ENCODE peak calls at places on chromosomes 3 and 15, in four cellular contexts. F, I, W and T are unnamed samples.

GRCh38 chr3:37291275-37291700 is 116.9 kb upstream of the LRRFIP2 start:
- DNase-seq in I (no peak), F (no peak), W (no peak), T (no peak)

GRCh38 chr3:64207289-64208086 is 17.8 kb downstream of the PRICKLE2 start:
- DNase-seq in I (no peak), W (no peak), F (no peak), T (no peak)

GRCh38 chr3:62659660-62660059 is 215.6 kb downstream of the CADPS start:
- DNase-seq in F (no peak), W (no peak), I (no peak), T (no peak)

GRCh38 chr3:7950890-7951289 is 550.7 kb upstream of the LMCD1 start:
- DNase-seq in W (no peak), F (no peak), I (no peak), T (no peak)

GRCh38 chr3:49158108-49158709 is 7.9 kb downstream of the CCDC71 start:
- DNase-seq in F (no peak), I (no peak), W (peak), T (peak)

GRCh38 chr3:132343018-132343612 is 25.9 kb downstream of the ACP3 start:
- DNase-seq in I (no peak), W (peak), F (no peak), T (peak)

GRCh38 chr3:123759311-123759710 is 124.8 kb downstream of the MYLK start:
- DNase-seq in W (peak), I (no peak), F (no peak), T (no peak)

GRCh38 chr3:34008191-34008590 is 209.8 kb downstream of the PDCD6IP start:
- DNase-seq in F (no peak), W (no peak), I (no peak), T (no peak)

GRCh38 chr3:126908752-126909275 is 74.1 kb upstream of the PLXNA1 start:
- DNase-seq in I (no peak), F (no peak), W (no peak), T (no peak)

GRCh38 chr15:42137461-42138261 is 18.8 kb downstream of the PLA2G4F start:
- DNase-seq in F (peak), I (no peak), W (peak), T (no peak)

GRCh38 chr15:25408929-25409328 is 29.9 kb downstream of the UBE3A start:
- DNase-seq in I (no peak), W (no peak), F (no peak), T (no peak)

GRCh38 chr15:82597815-82598214 is 49.3 kb downstream of the CPEB1 start:
- DNase-seq in F (no peak), W (no peak), I (no peak), T (no peak)

GRCh38 chr15:94600496-94600895 is 369.1 kb downstream of the MCTP2 start:
- DNase-seq in F (no peak), I (no peak), W (no peak), T (no peak)

GRCh38 chr15:49645937-49646336 is 25.1 kb downstream of the DTWD1 start:
- DNase-seq in W (peak), I (no peak), F (no peak), T (peak)

GRCh38 chr3:58427661-58428361 is 5.8 kb downstream of the PDHB start:
- DNase-seq in I (no peak), W (no peak), F (no peak), T (no peak)

GRCh38 chr3:58425782-58426181 is 7.8 kb downstream of the PDHB start:
- DNase-seq in W (no peak), F (no peak), I (no peak), T (no peak)

GRCh38 chr3:58421004-58421403 is 12.6 kb downstream of the PDHB start:
- DNase-seq in I (no peak), F (no peak), W (no peak), T (no peak)

GRCh38 chr3:58422756-58423324 is 10.8 kb downstream of the PDHB start:
- DNase-seq in F (no peak), W (no peak), I (no peak), T (no peak)

GRCh38 chr3:58424613-58425012 is 9.0 kb downstream of the PDHB start:
- DNase-seq in I (no peak), W (no peak), F (no peak), T (no peak)
- H3K27ac ChIP-seq in I (peak), W (no peak), F (no peak), T (no peak)

GRCh38 chr15:40082195-40082868 is 26.3 kb downstream of the BMF start:
- DNase-seq in W (peak), F (no peak), I (no peak), T (no peak)

GRCh38 chr15:40081691-40082194 is 26.9 kb downstream of the BMF start:
- DNase-seq in I (peak), W (peak), F (peak), T (peak)

GRCh38 chr15:40080104-40080503 is 28.6 kb downstream of the BMF start:
- DNase-seq in F (no peak), W (no peak), I (no peak), T (no peak)

GRCh38 chr15:40080847-40081246 is 27.8 kb downstream of the BMF start:
- DNase-seq in W (no peak), I (no peak), F (no peak), T (no peak)

GRCh38 chr15:40079456-40079855 is 29.2 kb downstream of the BMF start:
- DNase-seq in W (no peak), I (no peak), F (no peak), T (no peak)
- H3K27ac ChIP-seq in W (no peak), I (no peak), F (no peak), T (no peak)

GRCh38 chr3:172513488-172513887 is 9.7 kb downstream of the TNFSF10 start:
- DNase-seq in I (no peak), W (no peak), F (no peak), T (no peak)
- H3K27ac ChIP-seq in I (no peak), W (peak), F (no peak), T (peak)

GRCh38 chr15:63597033-63597790 is at the start of gene FBXL22:
- DNase-seq in F (peak), I (no peak), W (peak), T (peak)

GRCh38 chr15:63597821-63598220 is 634 bp downstream of the FBXL22 start:
- DNase-seq in I (no peak), F (peak), W (no peak), T (no peak)

GRCh38 chr15:63595066-63595465 is 2.1 kb upstream of the FBXL22 start:
- DNase-seq in W (no peak), F (no peak), I (no peak), T (no peak)

GRCh38 chr15:63595688-63596087 is 1.5 kb upstream of the FBXL22 start:
- DNase-seq in I (no peak), F (no peak), W (no peak), T (no peak)

DNA sequence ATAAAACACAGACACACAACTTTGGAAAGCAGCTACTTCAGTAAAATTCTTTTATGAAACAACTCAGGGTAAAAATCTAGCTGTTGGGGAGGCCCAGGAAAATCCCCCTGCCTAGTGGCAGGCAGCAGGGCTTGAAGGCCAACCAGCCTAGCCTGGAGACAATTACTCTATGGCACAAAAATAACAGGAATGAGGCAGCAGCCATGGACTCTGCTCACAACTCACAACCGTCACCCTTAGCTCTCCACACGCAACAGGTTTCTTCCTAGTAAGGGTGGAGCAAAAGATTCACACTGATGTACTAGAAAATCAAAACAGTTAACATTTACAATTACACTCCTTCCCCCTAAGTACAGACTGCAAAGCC is 538 bp upstream of the FBXL22 start:
- DNase-seq in I (no peak), F (no peak), W (no peak), T (no peak)
- H3K27ac ChIP-seq in I (peak), F (peak), W (peak), T (no peak)

GRCh38 chr15:89195836-89196235 is 25.5 kb downstream of the RLBP1 start:
- DNase-seq in I (no peak), W (no peak), F (no peak), T (no peak)

GRCh38 chr15:89196241-89196640 is 25.1 kb downstream of the RLBP1 start:
- DNase-seq in W (no peak), I (no peak), F (no peak), T (no peak)

GRCh38 chr15:89192771-89193170 is 28.6 kb downstream of the RLBP1 start:
- DNase-seq in W (no peak), I (no peak), F (no peak), T (no peak)

GRCh38 chr15:89194608-89195007 is 26.8 kb downstream of the RLBP1 start:
- DNase-seq in W (no peak), I (no peak), F (no peak), T (no peak)

GRCh38 chr15:89192136-89192535 is 29.2 kb downstream of the RLBP1 start:
- DNase-seq in F (no peak), I (no peak), W (no peak), T (no peak)
- H3K27ac ChIP-seq in F (no peak), I (no peak), W (no peak), T (no peak)

DNA sequence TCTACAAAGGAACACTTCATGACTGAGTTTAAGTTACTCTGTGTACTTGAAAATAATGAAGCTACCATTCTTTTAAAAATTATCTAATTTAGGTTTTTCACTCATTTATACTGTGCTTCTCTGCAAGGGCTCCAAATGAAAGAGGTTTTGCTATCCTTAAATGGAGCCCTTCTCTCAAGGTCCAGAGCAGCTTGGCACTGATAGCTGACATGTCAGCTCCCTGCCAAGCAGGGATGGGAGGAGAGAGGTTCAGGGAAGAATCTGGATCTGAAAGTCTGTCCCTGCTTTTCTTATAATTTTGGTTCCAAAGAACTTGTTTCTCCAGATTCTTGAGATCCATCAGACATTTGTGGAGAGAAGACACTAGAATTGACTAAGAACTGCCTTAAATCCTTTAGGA is 39.1 kb downstream of the MRPS11 start:
- DNase-seq in W (no peak), I (no peak), F (no peak), T (no peak)
- H3K27ac ChIP-seq in W (no peak), I (no peak), F (no peak), T (no peak)